ENCODE peak calls at places on chromosomes 5 and 9, in nine cellular contexts. E, H, U, A, Q, S, J, Y and V are unnamed samples. For H3K27me3, the result is how much of the 10 kb centered on the place peaks cover.

GRCh38 chr9:114409103-114409780 is 21.5 kb upstream of the AKNA start:
- DNase-seq in Q (no peak), J (no peak), A (no peak), Y (no peak), U (no peak), H (no peak), E (no peak), S (no peak), V (no peak)

GRCh38 chr9:129549139-129549538 is 71.8 kb downstream of the C9orf50 start:
- DNase-seq in J (no peak), Y (no peak), Q (no peak), U (no peak), S (no peak), A (peak), E (no peak), H (no peak), V (no peak)

GRCh38 chr5:76737846-76738245 is 21.9 kb downstream of the F2R start:
- DNase-seq in A (no peak), S (no peak), U (no peak), E (no peak), Q (no peak), J (no peak), Y (no peak), H (no peak), V (no peak)

GRCh38 chr5:159207616-159208507 is 1.5 kb downstream of the RNF145 start:
- DNase-seq in E (peak), Q (peak), A (peak), J (peak), Y (peak), U (peak), H (peak), S (peak), V (peak)

GRCh38 chr9:36721846-36722588 is 149.3 kb downstream of the MELK start:
- DNase-seq in J (no peak), A (no peak), Q (no peak), Y (no peak), S (no peak), E (peak), H (no peak), U (peak), V (no peak)

GRCh38 chr9:37390759-37391158 is 31.7 kb upstream of the GRHPR start:
- DNase-seq in U (no peak), S (no peak), Y (peak), A (no peak), E (no peak), J (peak), H (no peak), Q (peak), V (peak)

GRCh38 chr5:168947212-168947868 is 353.6 kb downstream of the SLIT3 start:
- DNase-seq in H (no peak), Q (peak), J (peak), Y (peak), A (peak), S (no peak), E (no peak), U (peak), V (no peak)

GRCh38 chr5:38642194-38642987 is 85.9 kb upstream of the LIFR start:
- DNase-seq in Y (no peak), S (no peak), H (no peak), J (no peak), A (no peak), Q (no peak), E (no peak), U (no peak), V (no peak)

DNA sequence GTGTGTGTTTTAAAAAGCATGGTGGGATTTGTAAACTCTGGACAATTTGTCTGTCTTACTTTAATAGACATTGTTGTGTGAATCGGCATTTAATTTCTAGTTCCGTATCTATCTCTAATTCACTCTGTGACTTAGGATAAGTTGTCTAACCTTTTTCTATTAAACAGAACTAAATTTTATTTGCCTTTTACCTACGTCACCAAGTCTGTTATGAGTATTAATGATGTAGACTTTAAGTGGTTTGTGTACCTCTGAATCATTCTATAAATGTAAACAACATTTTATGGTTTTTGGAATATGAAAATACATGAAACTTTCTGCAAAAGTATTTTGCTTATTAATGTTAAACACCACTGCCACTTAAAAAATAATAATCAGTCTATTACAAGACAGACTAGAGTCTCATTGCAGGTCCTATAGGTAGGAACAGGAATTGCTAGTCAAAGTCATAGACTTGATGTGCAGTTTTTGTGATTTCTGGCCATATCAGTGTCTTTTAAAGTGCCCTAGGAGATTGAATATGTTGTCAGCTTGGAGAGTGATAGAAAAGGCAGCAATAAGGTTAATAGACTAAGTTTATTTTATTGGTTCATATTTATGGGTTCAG is 5.6 kb downstream of the RBM27 start:
- DNase-seq in Y (no peak), S (no peak), U (no peak), A (peak), E (no peak), J (no peak), Q (no peak), H (no peak), V (no peak)
- TF ChIP-seq CTCF in Y (peak), S (no peak), U (peak), A (no peak), E (no peak), J (no peak), Q (no peak), H (peak), V (no peak)

GRCh38 chr9:126298319-126298801 is 28.3 kb upstream of the MVB12B start:
- DNase-seq in Q (no peak), U (no peak), J (no peak), Y (no peak), E (no peak), A (no peak), S (no peak), H (no peak), V (no peak)
- H3K27me3 ChIP-seq in Q (under half), U (under half), J (under half), Y (under half), E (under half), A (under half), S (under half), H (under half), V (under half)

GRCh38 chr9:120440791-120441190 is 139.2 kb downstream of the CDK5RAP2 start:
- DNase-seq in U (no peak), A (no peak), J (no peak), Q (no peak), E (no peak), H (peak), S (no peak), Y (no peak), V (no peak)
- TF ChIP-seq CTCF in U (no peak), A (no peak), J (no peak), Q (no peak), E (no peak), H (no peak), S (no peak), Y (no peak), V (no peak)

DNA sequence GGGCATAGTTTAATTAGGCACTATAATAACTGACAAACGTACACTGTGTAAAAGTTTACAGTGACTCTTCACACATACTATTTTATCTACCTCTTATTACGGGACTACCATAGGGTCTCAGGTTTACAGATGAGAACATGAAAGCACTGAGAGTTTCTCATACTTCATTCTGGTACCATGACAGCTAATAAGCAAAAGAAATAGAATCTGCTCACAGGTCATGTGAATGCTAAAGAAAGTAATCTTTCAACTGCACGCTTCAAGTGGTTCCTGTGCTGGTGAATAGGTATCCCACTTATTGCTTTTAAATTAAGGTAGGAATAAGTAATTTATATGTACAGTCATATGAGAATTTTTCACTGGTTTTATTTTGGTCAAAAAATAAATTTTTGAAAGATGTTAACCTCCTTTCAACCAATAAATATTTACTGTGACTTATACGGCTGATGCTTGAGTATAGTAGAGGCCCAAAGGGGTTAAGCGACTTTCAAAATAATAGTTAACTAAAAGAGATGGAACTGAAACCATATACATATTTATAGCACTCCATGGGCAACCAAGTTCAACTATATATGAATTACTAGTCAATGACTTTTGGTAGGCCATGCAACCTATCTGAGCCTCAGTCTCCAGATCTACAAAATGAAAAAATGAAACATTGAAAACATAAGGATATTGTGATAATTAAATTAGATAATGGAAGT is 8.1 kb downstream of the CDKN2A start:
- DNase-seq in E (no peak), J (no peak), U (no peak), S (no peak), Y (no peak), A (no peak), H (no peak), Q (no peak), V (no peak)
- H3K27me3 ChIP-seq in E (half or more), J (under half), U (under half), S (under half), Y (under half), A (under half), H (under half), Q (under half), V (half or more)

DNA sequence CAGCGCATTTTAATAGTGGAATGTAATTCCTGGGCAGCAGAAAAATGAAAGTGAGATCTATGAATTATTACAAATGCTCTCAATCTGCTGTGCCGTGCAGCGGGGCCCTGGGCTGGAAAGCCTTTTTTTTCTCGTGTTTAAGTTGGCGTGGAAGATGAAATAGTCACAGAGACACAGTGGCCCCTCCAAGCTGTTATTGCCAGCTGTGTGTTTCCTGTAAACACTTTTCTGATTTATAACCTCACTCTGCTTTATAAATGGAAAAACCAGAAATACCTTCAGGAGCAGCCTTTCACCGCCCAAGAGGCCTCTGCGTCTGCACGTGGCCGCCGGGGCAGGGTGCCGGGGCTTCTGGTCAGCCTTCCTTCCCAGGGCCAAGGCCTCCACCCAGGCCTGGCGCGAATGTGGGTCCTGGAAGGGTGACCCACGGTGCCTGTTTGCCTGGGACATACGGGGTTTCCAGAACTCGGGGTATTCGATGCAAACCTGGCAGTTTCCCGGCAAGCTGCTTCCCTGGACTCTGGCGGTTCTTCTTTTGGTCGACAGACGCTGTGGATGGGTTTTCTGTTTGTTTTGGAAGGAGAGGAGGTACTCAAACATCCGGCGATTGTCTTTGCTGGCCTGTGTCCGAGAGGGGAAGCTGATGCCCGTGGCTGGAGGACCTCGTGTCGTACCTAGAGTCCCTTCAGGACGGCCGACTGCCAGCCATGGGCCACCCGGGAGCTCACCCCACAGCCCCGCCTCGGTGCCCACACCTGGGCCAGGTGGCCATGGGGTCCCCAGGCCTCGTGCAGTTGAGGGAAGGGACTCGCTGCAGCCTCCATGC is 256.7 kb downstream of the PARP8 start:
- DNase-seq in E (no peak), S (no peak), A (no peak), Y (no peak), J (no peak), H (no peak), Q (no peak), U (no peak), V (no peak)
- TF ChIP-seq CTCF in E (no peak), S (no peak), A (peak), Y (no peak), J (no peak), H (no peak), Q (no peak), U (no peak), V (no peak)

DNA sequence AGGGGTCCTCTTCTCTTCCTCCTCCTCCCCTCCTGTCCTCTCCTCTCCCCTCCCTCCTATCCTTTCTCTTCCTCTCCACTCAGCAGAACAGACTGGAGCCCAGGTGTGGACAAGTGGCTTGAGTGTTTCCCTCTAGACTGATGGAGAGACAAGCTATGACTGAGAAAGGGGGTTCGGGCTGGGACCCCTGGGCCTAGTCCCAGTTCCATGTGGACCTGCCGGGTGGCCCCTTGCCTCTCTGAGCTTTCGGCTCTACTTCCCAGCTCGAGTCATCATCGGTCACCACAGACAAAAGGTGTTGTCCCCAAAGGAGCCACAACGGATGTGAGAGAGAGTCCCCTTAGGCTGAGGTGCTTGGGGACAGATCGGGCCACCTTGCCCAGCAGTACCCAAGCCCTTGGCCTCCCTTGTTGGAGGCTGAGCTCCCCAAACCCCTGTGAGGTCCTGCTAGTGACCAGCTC is 3.4 kb upstream of the RXRA start:
- DNase-seq in Q (no peak), J (no peak), E (peak), Y (no peak), A (no peak), H (no peak), S (peak), U (no peak), V (no peak)
- H3K27me3 ChIP-seq in Q (under half), J (under half), E (under half), Y (under half), A (under half), H (under half), S (under half), U (under half), V (under half)